ENCODE peak calls at places on chromosomes 12 and 14, in eight cellular contexts. A, U, I, L, V, H, N and X are unnamed samples.

GRCh38 chr14:102181187-102181586 is 41.5 kb downstream of the WDR20 start:
- ATAC-seq in A (no peak), U (no peak), I (no peak), L (no peak), V (no peak), H (no peak), N (no peak), X (no peak)

GRCh38 chr12:64385468-64385867 is 5.1 kb downstream of the C12orf56 start:
- ATAC-seq in A (no peak), U (peak), I (peak), L (no peak), V (no peak), H (no peak), N (peak), X (peak)

GRCh38 chr14:67045440-67045839 is 143.8 kb upstream of the GARIN2 start:
- ATAC-seq in A (no peak), U (no peak), I (no peak), L (no peak), V (no peak), H (no peak), N (no peak), X (no peak)

GRCh38 chr12:82954572-82954971 is 267.9 kb downstream of the TMTC2 start:
- ATAC-seq in A (no peak), U (no peak), I (no peak), L (no peak), V (no peak), H (no peak), N (no peak), X (no peak)

GRCh38 chr14:97978336-97978735 is 1181.2 kb downstream of the VRK1 start:
- ATAC-seq in A (peak), U (peak), I (peak), L (peak), V (no peak), H (peak), N (peak), X (peak)

GRCh38 chr14:96307434-96307833 is 51.4 kb downstream of the BDKRB1 start:
- ATAC-seq in A (no peak), U (no peak), I (no peak), L (no peak), V (no peak), H (no peak), N (peak), X (no peak)

GRCh38 chr14:91143862-91144261 is 30.0 kb downstream of the DGLUCY start:
- ATAC-seq in A (no peak), U (no peak), I (no peak), L (no peak), V (no peak), H (no peak), N (no peak), X (no peak)

GRCh38 chr12:6532927-6533652 is 1.2 kb upstream of the GAPDH start:
- ATAC-seq in A (peak), U (no peak), I (peak), L (peak), V (no peak), H (no peak), N (peak), X (peak)

GRCh38 chr12:27142102-27142721 is 59.8 kb upstream of the C12orf71 start:
- ATAC-seq in A (peak), U (peak), I (peak), L (peak), V (peak), H (no peak), N (peak), X (peak)

GRCh38 chr14:72947366-72948160 is 21.3 kb downstream of the DCAF4 start:
- ATAC-seq in A (no peak), U (no peak), I (peak), L (peak), V (peak), H (no peak), N (no peak), X (peak)

GRCh38 chr12:2477009-2477766 is 317.6 kb upstream of the FKBP4 start:
- ATAC-seq in A (no peak), U (no peak), I (peak), L (no peak), V (no peak), H (no peak), N (no peak), X (no peak)

GRCh38 chr12:130029151-130029550 is 125.3 kb upstream of the TMEM132D start:
- ATAC-seq in A (no peak), U (no peak), I (no peak), L (no peak), V (no peak), H (no peak), N (no peak), X (no peak)

GRCh38 chr12:54026640-54027441 is 1.4 kb upstream of the HOXC6 start:
- ATAC-seq in A (no peak), U (no peak), I (no peak), L (no peak), V (no peak), H (no peak), N (no peak), X (no peak)

GRCh38 chr12:34126239-34126641 is 103.9 kb downstream of the ALG10 start:
- ATAC-seq in A (no peak), U (no peak), I (peak), L (peak), V (peak), H (no peak), N (peak), X (peak)

GRCh38 chr12:4421590-4422031 is 24.0 kb downstream of the FGF6 start:
- ATAC-seq in A (no peak), U (peak), I (peak), L (peak), V (peak), H (no peak), N (peak), X (peak)

GRCh38 chr12:16329594-16329993 is 17.9 kb upstream of the MGST1 start:
- ATAC-seq in A (no peak), U (no peak), I (no peak), L (no peak), V (no peak), H (no peak), N (peak), X (peak)

GRCh38 chr12:92553389-92553788 is 149.4 kb upstream of the PLEKHG7 start:
- ATAC-seq in A (peak), U (no peak), I (peak), L (no peak), V (no peak), H (no peak), N (no peak), X (peak)

GRCh38 chr14:91424813-91425719 is 7.4 kb upstream of the CCDC88C start:
- ATAC-seq in A (no peak), U (no peak), I (no peak), L (no peak), V (no peak), H (no peak), N (no peak), X (peak)

GRCh38 chr12:92971869-92972524 is 42.9 kb upstream of the EEA1 start:
- ATAC-seq in A (peak), U (no peak), I (no peak), L (no peak), V (peak), H (no peak), N (no peak), X (peak)

GRCh38 chr12:48910196-48910595 is 15.1 kb downstream of the FKBP11 start:
- ATAC-seq in A (no peak), U (no peak), I (no peak), L (no peak), V (no peak), H (no peak), N (no peak), X (no peak)

GRCh38 chr14:104082807-104083206 is 2.7 kb upstream of the ASPG start:
- ATAC-seq in A (peak), U (no peak), I (no peak), L (no peak), V (no peak), H (no peak), N (no peak), X (no peak)

GRCh38 chr14:58301416-58301815 is 3.1 kb downstream of the ARID4A start:
- ATAC-seq in A (no peak), U (no peak), I (no peak), L (no peak), V (no peak), H (no peak), N (no peak), X (no peak)

GRCh38 chr12:106311139-106311538 is 8.6 kb downstream of the TCP11L2 start:
- ATAC-seq in A (no peak), U (no peak), I (no peak), L (no peak), V (no peak), H (no peak), N (no peak), X (no peak)

GRCh38 chr12:14982986-14983385 is 10.1 kb downstream of the PDE6H start:
- ATAC-seq in A (no peak), U (peak), I (no peak), L (peak), V (peak), H (no peak), N (no peak), X (no peak)

GRCh38 chr14:95228240-95228639 is 70.9 kb upstream of the DICER1 start:
- ATAC-seq in A (no peak), U (no peak), I (no peak), L (no peak), V (no peak), H (no peak), N (no peak), X (no peak)

GRCh38 chr12:28162697-28163096 is 27.6 kb upstream of the CCDC91 start:
- ATAC-seq in A (no peak), U (no peak), I (no peak), L (no peak), V (no peak), H (no peak), N (no peak), X (no peak)

GRCh38 chr12:92136021-92136735 is 9.5 kb downstream of the BTG1 start:
- ATAC-seq in A (peak), U (no peak), I (no peak), L (no peak), V (no peak), H (no peak), N (no peak), X (no peak)

GRCh38 chr14:63361790-63362189 is 43.1 kb upstream of the GPHB5 start:
- ATAC-seq in A (no peak), U (no peak), I (no peak), L (no peak), V (no peak), H (no peak), N (peak), X (no peak)

GRCh38 chr12:128076188-128076587 is 190.8 kb upstream of the TMEM132C start:
- ATAC-seq in A (no peak), U (no peak), I (no peak), L (no peak), V (no peak), H (no peak), N (no peak), X (no peak)